ENCODE peak calls at places on chromosomes 13 and 19, in six cellular contexts. A is iPS DF 19.7; M is A549; U is stimulated activated CD4-positive, alpha-beta T cell treated with anti-CD3 and anti-CD28 coated beads, Interleukin-4, amount 100 ng/mL, for 4 hours; X is prostate gland; N is HT-29. W is an unnamed sample.

GRCh38 chr13:60981407-60981806 is 434.2 kb downstream of the PCDH20 start:
- DNase-seq in A (no peak), M (no peak), U (no peak), X (no peak), N (no peak), W (no peak)

GRCh38 chr13:28744091-28744536 is 25.3 kb upstream of the SLC46A3 start:
- DNase-seq in A (no peak), M (no peak), U (no peak), X (no peak), N (no peak), W (peak; percentile 68)

GRCh38 chr19:5152013-5152763 is 183.3 kb downstream of the KDM4B start:
- DNase-seq in A (no peak), M (no peak), U (no peak), X (no peak), N (no peak), W (no peak)

GRCh38 chr19:48635966-48636858 is 967 bp downstream of the DBP start:
- DNase-seq in A (no peak), M (no peak), U (no peak), X (no peak), N (peak; percentile 48), W (peak; percentile 9)

GRCh38 chr13:99383946-99384345 is 76.7 kb upstream of the GPR183 start:
- DNase-seq in A (no peak), M (no peak), U (peak; percentile 50), X (no peak), N (no peak), W (no peak)

GRCh38 chr13:62908321-62908720 is 1492.7 kb upstream of the PCDH20 start:
- DNase-seq in A (no peak), M (no peak), U (no peak), X (no peak), N (no peak), W (no peak)

GRCh38 chr13:113041293-113041690 is 64.3 kb upstream of the F7 start:
- DNase-seq in A (no peak), M (no peak), U (no peak), X (no peak), N (no peak), W (no peak)

GRCh38 chr19:18650468-18651001 is 13.7 kb downstream of the KLHL26 start:
- DNase-seq in A (no peak), M (no peak), U (no peak), X (no peak), N (no peak), W (peak; percentile 60)

GRCh38 chr19:18415177-18415867 is 3.9 kb upstream of the SSBP4 start:
- DNase-seq in A (no peak), M (no peak), U (no peak), X (no peak), N (no peak), W (peak; percentile 80)

GRCh38 chr13:97057196-97057595 is 62.9 kb upstream of the OXGR1 start:
- DNase-seq in A (no peak), M (no peak), U (no peak), X (no peak), N (no peak), W (no peak)

GRCh38 chr19:16360738-16361137 is 36.1 kb downstream of the KLF2 start:
- DNase-seq in A (no peak), M (no peak), U (no peak), X (no peak), N (no peak), W (no peak)

GRCh38 chr19:35890113-35890650 is 10.2 kb downstream of the NFKBID start:
- DNase-seq in A (no peak), M (no peak), U (no peak), X (no peak), N (no peak), W (no peak)

GRCh38 chr13:23703241-23703640 is 133.0 kb downstream of the TNFRSF19 start:
- DNase-seq in A (no peak), M (no peak), U (no peak), X (no peak), N (no peak), W (no peak)

GRCh38 chr19:3625996-3626472 is 556 bp downstream of the CACTIN start:
- DNase-seq in A (no peak), M (no peak), U (peak; percentile 9), X (no peak), N (peak; percentile 26), W (no peak)

GRCh38 chr13:48542581-48543341 is 9.9 kb upstream of the RCBTB2 start:
- DNase-seq in A (peak; percentile 17), M (no peak), U (no peak), X (peak; percentile 42), N (peak; percentile 16), W (no peak)

GRCh38 chr19:6216996-6217751 is 62.6 kb downstream of the MLLT1 start:
- DNase-seq in A (peak; percentile 33), M (no peak), U (no peak), X (no peak), N (no peak), W (no peak)

GRCh38 chr13:98343461-98343860 is 166.4 kb upstream of the RNF113B start:
- DNase-seq in A (no peak), M (no peak), U (no peak), X (no peak), N (no peak), W (no peak)

GRCh38 chr13:24747248-24748151 is 16.5 kb upstream of the RNF17 start:
- DNase-seq in A (no peak), M (no peak), U (no peak), X (no peak), N (no peak), W (peak; percentile 45)

GRCh38 chr19:32873560-32873959 is 4.0 kb upstream of the SLC7A9 start:
- DNase-seq in A (no peak), M (no peak), U (no peak), X (no peak), N (no peak), W (no peak)

GRCh38 chr13:30154931-30155330 is 152.4 kb downstream of the KATNAL1 start:
- DNase-seq in A (no peak), M (no peak), U (no peak), X (no peak), N (no peak), W (no peak)

GRCh38 chr19:57241181-57241580 is 749 bp downstream of the ZNF805 start:
- DNase-seq in A (no peak), M (no peak), U (no peak), X (no peak), N (peak; percentile 22), W (no peak)

GRCh38 chr13:109427695-109428094 is 358.7 kb downstream of the IRS2 start:
- DNase-seq in A (no peak), M (no peak), U (no peak), X (no peak), N (no peak), W (no peak)

GRCh38 chr19:57233207-57233606 is 2.4 kb downstream of the AURKC start:
- DNase-seq in A (no peak), M (no peak), U (no peak), X (no peak), N (no peak), W (no peak)

GRCh38 chr13:102461302-102461701 is 59.5 kb upstream of the FGF14 start:
- DNase-seq in A (no peak), M (no peak), U (no peak), X (no peak), N (no peak), W (no peak)

GRCh38 chr13:90951663-90952062 is 395.8 kb upstream of the MIR17HG start:
- DNase-seq in A (no peak), M (no peak), U (no peak), X (no peak), N (no peak), W (no peak)

GRCh38 chr19:38559428-38560401 is 58.0 kb downstream of the MAP4K1 start:
- DNase-seq in A (no peak), M (no peak), U (no peak), X (no peak), N (no peak), W (no peak)

GRCh38 chr19:7224205-7224833 is 69.9 kb downstream of the INSR start:
- DNase-seq in A (no peak), M (no peak), U (no peak), X (peak; percentile 56), N (no peak), W (peak; percentile 29)

GRCh38 chr13:27449081-27449603 is 1.2 kb downstream of the MTIF3 start:
- DNase-seq in A (no peak), M (no peak), U (no peak), X (no peak), N (no peak), W (no peak)

GRCh38 chr13:110416131-110416584 is 109.1 kb downstream of the COL4A2 start:
- DNase-seq in A (no peak), M (no peak), U (no peak), X (no peak), N (no peak), W (no peak)